ENCODE peak calls at places on chromosomes 13 and 19, in five cellular contexts. T, D, L, H and I are unnamed samples.

GRCh38 chr13:81927347-81927746 is 1586.4 kb upstream of the SPRY2 start:
- DNase-seq in H (no peak), T (no peak), L (no peak), D (no peak), I (no peak)

GRCh38 chr19:50003810-50004419 is 21.3 kb downstream of the VRK3 start:
- DNase-seq in D (no peak), H (no peak), T (peak; percentile 16), L (no peak), I (no peak)

GRCh38 chr13:41212881-41213280 is 18.5 kb upstream of the KBTBD7 start:
- DNase-seq in H (no peak), T (no peak), L (no peak), D (no peak), I (no peak)

GRCh38 chr19:19514215-19514633 is 1.1 kb downstream of the TSSK6 start:
- DNase-seq in T (peak; percentile 85), L (no peak), D (no peak), H (peak; percentile 36), I (no peak)

GRCh38 chr19:18526316-18526715 is 4.4 kb upstream of the ELL start:
- DNase-seq in D (no peak), T (no peak), H (no peak), L (no peak), I (no peak)

GRCh38 chr19:35260694-35261304 is 8.0 kb upstream of the USF2 start:
- DNase-seq in T (no peak), H (peak; percentile 11), D (no peak), L (no peak), I (no peak)

GRCh38 chr13:99546878-99547277 is 45.6 kb downstream of the TM9SF2 start:
- DNase-seq in H (no peak), L (no peak), T (no peak), D (no peak), I (no peak)

GRCh38 chr19:14187586-14187985 is 18.4 kb downstream of the ADGRL1 start:
- DNase-seq in L (no peak), T (no peak), H (no peak), D (no peak), I (no peak)

GRCh38 chr13:27110056-27110746 is 61.4 kb downstream of the USP12 start:
- DNase-seq in D (no peak), L (no peak), H (no peak), T (no peak), I (no peak)

GRCh38 chr19:30446844-30447243 is 74.7 kb downstream of the ZNF536 start:
- DNase-seq in T (no peak), H (no peak), D (no peak), L (no peak), I (no peak)

GRCh38 chr19:27705896-27706295 is 1507.1 kb downstream of the UQCRFS1 start:
- DNase-seq in D (no peak), H (no peak), T (no peak), L (no peak), I (no peak)

GRCh38 chr13:39783051-39783450 is 127.6 kb downstream of the COG6 start:
- DNase-seq in H (no peak), D (no peak), L (no peak), T (no peak), I (no peak)

GRCh38 chr19:30682576-30683536 is 310.7 kb downstream of the ZNF536 start:
- DNase-seq in L (peak; percentile 28), D (no peak), T (peak; percentile 72), H (peak; percentile 77), I (peak; percentile 82)

GRCh38 chr13:36850790-36851438 is 31.9 kb downstream of the RFXAP start:
- DNase-seq in D (no peak), T (no peak), L (no peak), H (no peak), I (no peak)

GRCh38 chr13:83881917-83882625 is at the start of gene SLITRK1:
- DNase-seq in T (peak; percentile 29), D (peak; percentile 35), H (peak; percentile 89), L (no peak), I (peak; percentile 86)

GRCh38 chr13:78192721-78193120 is 274.1 kb upstream of the EDNRB start:
- DNase-seq in L (no peak), D (no peak), H (no peak), T (no peak), I (no peak)

GRCh38 chr19:31354919-31355318 is 5.7 kb upstream of the TSHZ3 start:
- DNase-seq in H (no peak), L (no peak), T (no peak), D (no peak), I (no peak)

GRCh38 chr19:10964903-10965302 is 4.1 kb downstream of the SMARCA4 start:
- DNase-seq in H (no peak), D (no peak), L (no peak), T (no peak), I (no peak)

GRCh38 chr19:38838208-38838985 is 6.8 kb upstream of the ECH1 start:
- DNase-seq in H (no peak), L (no peak), T (no peak), D (no peak), I (no peak)